ENCODE peak calls at places on chromosomes 13 and 19, in five cellular contexts. Z, H, W, X and J are unnamed samples.

GRCh38 chr13:53069800-53070199 is 41.2 kb downstream of the OLFM4 start:
- DNase-seq in Z (no peak), H (no peak), W (no peak), X (no peak), J (no peak)

GRCh38 chr19:49132974-49133609 is 13.7 kb downstream of the PPFIA3 start:
- DNase-seq in Z (no peak), H (no peak), W (no peak), X (no peak), J (no peak)

GRCh38 chr13:37109080-37109678 is 3.7 kb upstream of the CSNK1A1L start:
- DNase-seq in Z (no peak), H (no peak), W (no peak), X (peak), J (peak)

GRCh38 chr19:54473071-54473941 is at the start of gene CDC42EP5:
- DNase-seq in Z (peak), H (no peak), W (no peak), X (no peak), J (no peak)

GRCh38 chr19:38061294-38061693 is 154.3 kb downstream of the SIPA1L3 start:
- DNase-seq in Z (no peak), H (no peak), W (no peak), X (no peak), J (no peak)

GRCh38 chr13:93794197-93794885 is 567.7 kb downstream of the GPC6 start:
- DNase-seq in Z (no peak), H (peak), W (peak), X (no peak), J (no peak)

GRCh38 chr13:49503951-49504350 is 8.2 kb downstream of the PHF11 start:
- DNase-seq in Z (no peak), H (no peak), W (no peak), X (no peak), J (no peak)

GRCh38 chr19:35457173-35457572 is 9.1 kb downstream of the FFAR2 start:
- DNase-seq in Z (no peak), H (no peak), W (peak), X (no peak), J (no peak)

GRCh38 chr19:40523322-40524047 is 53.2 kb upstream of the SHKBP1 start:
- DNase-seq in Z (no peak), H (peak), W (peak), X (peak), J (no peak)

GRCh38 chr19:18415177-18415867 is 3.9 kb upstream of the SSBP4 start:
- DNase-seq in Z (peak), H (no peak), W (no peak), X (peak), J (no peak)